ENCODE peak calls at places on chromosomes 12 and 14, in four cellular contexts. M, K, I and W are unnamed samples.

GRCh38 chr12:110694330-110694891 is 5.5 kb upstream of the HVCN1 start:
- DNase-seq in M (no peak), K (no peak), I (no peak), W (no peak)

GRCh38 chr12:85784096-85784720 is 52.0 kb downstream of the RASSF9 start:
- DNase-seq in I (no peak), K (no peak), M (no peak), W (no peak)

GRCh38 chr12:52380271-52380694 is 5.2 kb downstream of the KRT84 start:
- DNase-seq in K (peak), I (no peak), M (no peak), W (no peak)

GRCh38 chr12:93090768-93091172 is 161.7 kb upstream of the EEA1 start:
- DNase-seq in I (no peak), K (no peak), M (no peak), W (no peak)

GRCh38 chr14:55881577-55882241 is 236.5 kb upstream of the PELI2 start:
- DNase-seq in M (no peak), I (no peak), K (no peak), W (no peak)

GRCh38 chr14:64715628-64716412 is 11.6 kb downstream of the PLEKHG3 start:
- DNase-seq in I (no peak), M (no peak), K (no peak), W (no peak)

GRCh38 chr12:42756841-42757661 is 167.5 kb upstream of the PRICKLE1 start:
- DNase-seq in M (peak), K (no peak), I (no peak), W (peak)

GRCh38 chr12:5516371-5516770 is 84.5 kb downstream of the NTF3 start:
- DNase-seq in K (no peak), I (no peak), M (no peak), W (no peak)

GRCh38 chr14:22850944-22851790 is 14.8 kb downstream of the MMP14 start:
- DNase-seq in K (peak), M (peak), I (no peak), W (peak)

GRCh38 chr12:48782457-48783395 is 6.2 kb downstream of the ADCY6 start:
- DNase-seq in M (no peak), I (no peak), K (no peak), W (no peak)

GRCh38 chr14:74927225-74927624 is 4.2 kb upstream of the RPS6KL1 start:
- DNase-seq in K (no peak), M (no peak), I (no peak), W (no peak)

GRCh38 chr12:108129017-108129812 is at the start of gene WSCD2:
- DNase-seq in I (no peak), K (peak), M (no peak), W (no peak)

GRCh38 chr14:92637864-92638263 is 110.6 kb downstream of the LGMN start:
- DNase-seq in M (no peak), K (no peak), I (no peak), W (no peak)

GRCh38 chr12:104063712-104064030 is 660 bp upstream of the HCFC2 start:
- DNase-seq in K (peak), M (peak), I (no peak), W (no peak)

GRCh38 chr12:23350808-23351207 is 598.7 kb downstream of the SOX5 start:
- DNase-seq in I (no peak), K (no peak), M (no peak), W (no peak)

GRCh38 chr12:25208554-25208953 is 13.5 kb downstream of the ETFRF1 start:
- DNase-seq in I (no peak), M (no peak), K (no peak), W (no peak)

GRCh38 chr12:18139254-18139653 is 49.3 kb upstream of the RERGL start:
- DNase-seq in M (no peak), I (no peak), K (no peak), W (no peak)

GRCh38 chr14:72646861-72647528 is 246.9 kb downstream of the DPF3 start:
- DNase-seq in M (no peak), K (no peak), I (no peak), W (peak)

GRCh38 chr12:62813031-62813829 is 121.7 kb downstream of the PPM1H start:
- DNase-seq in M (peak), K (peak), I (no peak), W (peak)

GRCh38 chr12:87795555-87795954 is 233.6 kb downstream of the C12orf50 start:
- DNase-seq in M (no peak), I (no peak), K (no peak), W (no peak)

GRCh38 chr14:69574266-69574953 is at the start of gene CCDC177:
- DNase-seq in M (no peak), K (peak), I (no peak), W (no peak)

GRCh38 chr14:25406818-25407217 is 356.9 kb upstream of the STXBP6 start:
- DNase-seq in I (peak), M (no peak), K (peak), W (peak)

GRCh38 chr14:26992403-26993115 is 394.7 kb upstream of the NOVA1 start:
- DNase-seq in M (no peak), I (no peak), K (no peak), W (no peak)

GRCh38 chr12:114241973-114242434 is 163.9 kb downstream of the TBX5 start:
- DNase-seq in K (no peak), I (peak), M (no peak), W (no peak)

GRCh38 chr12:111034911-111035577 is 114.7 kb upstream of the MYL2 start:
- DNase-seq in K (peak), I (no peak), M (no peak), W (no peak)

GRCh38 chr12:82058197-82058596 is 299.0 kb upstream of the PPFIA2 start:
- DNase-seq in M (no peak), K (no peak), I (no peak), W (no peak)

GRCh38 chr14:61476737-61477410 is 155.5 kb downstream of the PRKCH start:
- DNase-seq in M (peak), K (peak), I (peak), W (no peak)

GRCh38 chr12:109820921-109821381 is 12.2 kb downstream of the TRPV4 start:
- DNase-seq in K (no peak), M (no peak), I (no peak), W (no peak)

GRCh38 chr12:45130881-45131281 is 80.0 kb upstream of the DBX2 start:
- DNase-seq in I (no peak), M (peak), K (peak), W (peak)

GRCh38 chr14:30559638-30560071 is 697 bp downstream of the G2E3 start:
- DNase-seq in M (no peak), K (peak), I (no peak), W (no peak)

GRCh38 chr12:124440031-124440626 is 127.3 kb downstream of the NCOR2 start:
- DNase-seq in M (no peak), I (no peak), K (no peak), W (no peak)

GRCh38 chr12:127928615-127929014 is 338.4 kb upstream of the TMEM132C start:
- DNase-seq in K (no peak), I (no peak), M (no peak), W (peak)

GRCh38 chr12:34395056-34396005 is 373.0 kb downstream of the ALG10 start:
- DNase-seq in K (no peak), M (no peak), I (no peak), W (no peak)